ENCODE peak calls at places on chromosome 4, in eight cellular contexts. L is GM23248, M is lower lobe of right lung, V is hepatocyte, G is mesendoderm, C is GM23338, P is psoas muscle, B is pancreas. Z is an unnamed sample.

GRCh38 chr4:179485781-179486180 is 2043.5 kb upstream of the AGA start:
- DNase-seq in L (no peak), M (no peak), V (no peak), G (no peak), C (no peak), P (no peak), B (no peak), Z (no peak)

GRCh38 chr4:15963001-15963451 is at the start of gene FGFBP2:
- DNase-seq in L (peak; percentile 78), M (peak; percentile 59), V (peak; percentile 73), G (peak; percentile 77), C (peak; percentile 84), P (peak; percentile 19), B (no peak), Z (no peak)

GRCh38 chr4:148116264-148116663 is 325.9 kb downstream of the NR3C2 start:
- DNase-seq in L (peak; percentile 50), M (no peak), V (peak; percentile 74), G (no peak), C (no peak), P (no peak), B (no peak), Z (no peak)

GRCh38 chr4:168694669-168695068 is 197.8 kb downstream of the PALLD start:
- DNase-seq in L (peak; percentile 52), M (no peak), V (peak; percentile 43), G (peak; percentile 8), C (no peak), P (no peak), B (no peak), Z (no peak)

GRCh38 chr4:81786063-81786763 is 314.5 kb upstream of the RASGEF1B start:
- DNase-seq in L (no peak), M (no peak), V (peak; percentile 30), G (no peak), C (no peak), P (no peak), B (no peak), Z (no peak)

GRCh38 chr4:15100994-15101695 is 98.9 kb downstream of the CPEB2 start:
- DNase-seq in L (peak; percentile 68), M (no peak), V (no peak), G (no peak), C (no peak), P (no peak), B (no peak), Z (no peak)

GRCh38 chr4:83599183-83599582 is 63.3 kb downstream of the GPAT3 start:
- DNase-seq in L (peak; percentile 14), M (no peak), V (no peak), G (peak; percentile 69), C (peak; percentile 63), P (no peak), B (no peak), Z (no peak)

GRCh38 chr4:99649208-99649607 is 8.4 kb downstream of the C4orf54 start:
- DNase-seq in L (no peak), M (no peak), V (no peak), G (no peak), C (no peak), P (no peak), B (peak; percentile 33), Z (no peak)

GRCh38 chr4:163164110-163164509 is 2.6 kb downstream of the NAF1 start:
- DNase-seq in L (no peak), M (no peak), V (no peak), G (no peak), C (no peak), P (no peak), B (no peak), Z (no peak)
- H3K27ac ChIP-seq in L (no peak overlapping the region), M (no peak overlapping the region), V (no peak overlapping the region), G (no peak overlapping the region), C (no peak overlapping the region), P (peak overlapping the region; percentile 94), B (no peak overlapping the region), Z (no peak overlapping the region)

GRCh38 chr4:47312170-47312569 is 151.3 kb downstream of the COMMD8 start:
- DNase-seq in L (no peak), M (no peak), V (no peak), G (no peak), C (no peak), P (no peak), B (no peak), Z (no peak)

GRCh38 chr4:47315346-47315745 is 148.2 kb downstream of the COMMD8 start:
- DNase-seq in L (peak; percentile 22), M (no peak), V (no peak), G (no peak), C (no peak), P (no peak), B (no peak), Z (no peak)

GRCh38 chr4:47313396-47313795 is 150.1 kb downstream of the COMMD8 start:
- DNase-seq in L (no peak), M (no peak), V (no peak), G (no peak), C (no peak), P (no peak), B (no peak), Z (no peak)
- H3K27ac ChIP-seq in L (no peak overlapping the region), M (no peak overlapping the region), V (no peak overlapping the region), G (no peak overlapping the region), C (no peak overlapping the region), P (no peak overlapping the region), B (no peak overlapping the region), Z (no peak overlapping the region)

GRCh38 chr4:54840992-54841768 is 183.4 kb downstream of the KIT start:
- DNase-seq in L (peak; percentile 57), M (no peak), V (peak; percentile 44), G (peak; percentile 39), C (no peak), P (no peak), B (no peak), Z (no peak)

GRCh38 chr4:54844911-54845310 is 187.2 kb downstream of the KIT start:
- DNase-seq in L (no peak), M (no peak), V (no peak), G (no peak), C (no peak), P (no peak), B (no peak), Z (no peak)

GRCh38 chr4:54842226-54843055 is 184.7 kb downstream of the KIT start:
- DNase-seq in L (no peak), M (no peak), V (no peak), G (no peak), C (no peak), P (no peak), B (no peak), Z (no peak)

GRCh38 chr4:54843106-54843505 is 185.3 kb downstream of the KIT start:
- DNase-seq in L (no peak), M (no peak), V (no peak), G (peak; percentile 10), C (no peak), P (no peak), B (no peak), Z (no peak)

GRCh38 chr4:54843946-54844345 is 186.2 kb downstream of the KIT start:
- DNase-seq in L (no peak), M (no peak), V (no peak), G (peak; percentile 12), C (no peak), P (no peak), B (no peak), Z (no peak)
- H3K27ac ChIP-seq in L (no peak overlapping the region), M (no peak overlapping the region), V (no peak overlapping the region), G (no peak overlapping the region), C (no peak overlapping the region), P (no peak overlapping the region), B (no peak overlapping the region), Z (no peak overlapping the region)

GRCh38 chr4:7383251-7383650 is 51.5 kb downstream of the PSAPL1 start:
- DNase-seq in L (no peak), M (no peak), V (no peak), G (no peak), C (no peak), P (no peak), B (no peak), Z (peak; percentile 4)

GRCh38 chr4:7381890-7382633 is 52.7 kb downstream of the PSAPL1 start:
- DNase-seq in L (no peak), M (no peak), V (no peak), G (no peak), C (no peak), P (no peak), B (no peak), Z (peak; percentile 38)

GRCh38 chr4:7382634-7383014 is 52.1 kb downstream of the PSAPL1 start:
- DNase-seq in L (no peak), M (no peak), V (no peak), G (no peak), C (no peak), P (no peak), B (no peak), Z (peak; percentile 44)

GRCh38 chr4:7379719-7380118 is 55.0 kb downstream of the PSAPL1 start:
- DNase-seq in L (no peak), M (no peak), V (no peak), G (no peak), C (no peak), P (no peak), B (no peak), Z (peak; percentile 20)

GRCh38 chr4:7381221-7381889 is 53.4 kb downstream of the PSAPL1 start:
- DNase-seq in L (peak; percentile 64), M (peak; percentile 32), V (no peak), G (no peak), C (no peak), P (no peak), B (peak; percentile 39), Z (peak; percentile 42)
- H3K27ac ChIP-seq in L (no peak overlapping the region), M (no peak overlapping the region), V (no peak overlapping the region), G (no peak overlapping the region), C (no peak overlapping the region), P (no peak overlapping the region), B (no peak overlapping the region), Z (no peak overlapping the region)

GRCh38 chr4:124431663-124432192 is 280.8 kb downstream of the ANKRD50 start:
- DNase-seq in L (peak; percentile 46), M (no peak), V (no peak), G (no peak), C (no peak), P (no peak), B (no peak), Z (no peak)
- H3K27ac ChIP-seq in L (peak overlapping the region; percentile 7), M (no peak overlapping the region), V (no peak overlapping the region), G (no peak overlapping the region), C (no peak overlapping the region), P (no peak overlapping the region), B (no peak overlapping the region), Z (peak overlapping the region; percentile 96)

DNA sequence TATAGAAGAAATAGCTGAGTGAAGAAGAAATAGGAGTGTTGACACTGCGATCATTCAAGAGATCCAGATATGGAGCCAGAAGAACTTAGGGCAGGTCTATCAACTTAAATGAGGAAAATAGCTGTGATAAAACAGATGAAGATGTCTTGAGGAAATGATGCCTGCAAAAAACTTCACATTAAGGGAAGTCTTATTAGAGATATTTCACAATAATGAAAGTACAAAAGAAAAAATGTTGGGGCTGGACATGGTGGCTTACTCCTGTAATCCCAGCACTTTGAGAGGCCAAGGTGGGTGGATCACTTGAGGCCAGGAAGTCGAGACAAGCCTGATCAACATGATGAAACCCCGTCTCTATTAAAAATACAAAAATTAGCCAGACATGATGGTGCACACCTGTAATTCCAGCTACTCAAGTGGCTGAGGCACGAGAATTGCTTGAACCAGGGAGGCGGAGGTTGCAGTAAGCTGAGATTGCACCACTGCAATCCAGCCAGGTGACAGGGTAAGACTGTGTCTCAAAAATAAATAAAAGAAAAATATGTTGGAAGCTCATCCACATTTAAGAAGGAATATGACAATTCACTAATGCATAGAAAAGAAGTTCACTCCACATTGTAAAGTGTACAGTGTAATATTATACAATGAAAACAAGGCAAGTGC is 56.3 kb downstream of the PKD2 start:
- DNase-seq in L (no peak), M (no peak), V (no peak), G (no peak), C (no peak), P (no peak), B (no peak), Z (no peak)
- H3K27ac ChIP-seq in L (no peak overlapping the region), M (no peak overlapping the region), V (peak overlapping the region; percentile 15), G (no peak overlapping the region), C (no peak overlapping the region), P (no peak overlapping the region), B (no peak overlapping the region), Z (no peak overlapping the region)

Z was measured in RWPE2.